ENCODE peak calls at places on chromosomes 4 and X, in ten cellular contexts. One of them, this sample, is unnamed.

GRCh38 chr4:84479663-84480062 is 19.4 kb downstream of the NKX6-1 start:
- DNase-seq in Panc1: no peak
- DNase-seq in tibial nerve: no peak
- DNase-seq in ascending aorta: no peak
- DNase-seq in MM.1S: no peak
- DNase-seq in mammary epithelial cell: no peak
- DNase-seq in kidney: no peak
- DNase-seq in choroid plexus epithelial cell: no peak
- DNase-seq in uterus: no peak
- DNase-seq in CD4-positive, CD25-positive, alpha-beta regulatory T cell: no peak
- DNase-seq in this sample: no peak

GRCh38 chrX:137051978-137052640 is 18.3 kb upstream of the GPR101 start:
- DNase-seq in Panc1: peak
- DNase-seq in tibial nerve: no peak
- DNase-seq in ascending aorta: no peak
- DNase-seq in MM.1S: peak
- DNase-seq in mammary epithelial cell: peak
- DNase-seq in kidney: peak
- DNase-seq in choroid plexus epithelial cell: peak
- DNase-seq in uterus: peak
- DNase-seq in CD4-positive, CD25-positive, alpha-beta regulatory T cell: peak
- DNase-seq in this sample: peak

GRCh38 chr4:138898282-138898681 is 117.3 kb upstream of the NOCT start:
- DNase-seq in Panc1: no peak
- DNase-seq in tibial nerve: no peak
- DNase-seq in ascending aorta: no peak
- DNase-seq in MM.1S: no peak
- DNase-seq in mammary epithelial cell: no peak
- DNase-seq in kidney: no peak
- DNase-seq in choroid plexus epithelial cell: peak
- DNase-seq in uterus: no peak
- DNase-seq in CD4-positive, CD25-positive, alpha-beta regulatory T cell: no peak
- DNase-seq in this sample: no peak

GRCh38 chr4:149723065-149723464 is 92.6 kb downstream of the IQCM start:
- DNase-seq in Panc1: no peak
- DNase-seq in tibial nerve: no peak
- DNase-seq in ascending aorta: no peak
- DNase-seq in MM.1S: no peak
- DNase-seq in mammary epithelial cell: no peak
- DNase-seq in kidney: no peak
- DNase-seq in choroid plexus epithelial cell: no peak
- DNase-seq in uterus: no peak
- DNase-seq in CD4-positive, CD25-positive, alpha-beta regulatory T cell: no peak
- DNase-seq in this sample: no peak

GRCh38 chr4:138111462-138112000 is 130.6 kb downstream of the SLC7A11 start:
- DNase-seq in Panc1: no peak
- DNase-seq in tibial nerve: no peak
- DNase-seq in ascending aorta: no peak
- DNase-seq in MM.1S: no peak
- DNase-seq in mammary epithelial cell: peak
- DNase-seq in kidney: no peak
- DNase-seq in choroid plexus epithelial cell: peak
- DNase-seq in uterus: no peak
- DNase-seq in CD4-positive, CD25-positive, alpha-beta regulatory T cell: no peak
- DNase-seq in this sample: no peak

GRCh38 chr4:36224969-36225903 is 19.1 kb downstream of the ARAP2 start:
- DNase-seq in Panc1: no peak
- DNase-seq in tibial nerve: no peak
- DNase-seq in ascending aorta: no peak
- DNase-seq in MM.1S: no peak
- DNase-seq in mammary epithelial cell: no peak
- DNase-seq in kidney: no peak
- DNase-seq in choroid plexus epithelial cell: no peak
- DNase-seq in uterus: no peak
- DNase-seq in CD4-positive, CD25-positive, alpha-beta regulatory T cell: no peak
- DNase-seq in this sample: no peak

GRCh38 chr4:87410157-87410556 is 12.2 kb upstream of the NUDT9 start:
- DNase-seq in Panc1: no peak
- DNase-seq in tibial nerve: no peak
- DNase-seq in ascending aorta: no peak
- DNase-seq in MM.1S: no peak
- DNase-seq in mammary epithelial cell: no peak
- DNase-seq in kidney: no peak
- DNase-seq in choroid plexus epithelial cell: no peak
- DNase-seq in uterus: no peak
- DNase-seq in CD4-positive, CD25-positive, alpha-beta regulatory T cell: no peak
- DNase-seq in this sample: no peak

GRCh38 chr4:3301450-3302163 is 8.8 kb downstream of the RGS12 start:
- DNase-seq in Panc1: no peak
- DNase-seq in tibial nerve: no peak
- DNase-seq in ascending aorta: no peak
- DNase-seq in MM.1S: no peak
- DNase-seq in mammary epithelial cell: no peak
- DNase-seq in kidney: peak
- DNase-seq in choroid plexus epithelial cell: no peak
- DNase-seq in uterus: no peak
- DNase-seq in CD4-positive, CD25-positive, alpha-beta regulatory T cell: peak
- DNase-seq in this sample: peak

GRCh38 chrX:32137525-32137924 is 1065.7 kb upstream of the FTHL17 start:
- DNase-seq in Panc1: no peak
- DNase-seq in tibial nerve: no peak
- DNase-seq in ascending aorta: no peak
- DNase-seq in MM.1S: peak
- DNase-seq in mammary epithelial cell: no peak
- DNase-seq in kidney: no peak
- DNase-seq in choroid plexus epithelial cell: peak
- DNase-seq in uterus: no peak
- DNase-seq in CD4-positive, CD25-positive, alpha-beta regulatory T cell: no peak
- DNase-seq in this sample: no peak

GRCh38 chr4:149997881-149998421 is 80.3 kb upstream of the DCLK2 start:
- DNase-seq in Panc1: peak
- DNase-seq in tibial nerve: no peak
- DNase-seq in ascending aorta: no peak
- DNase-seq in MM.1S: no peak
- DNase-seq in mammary epithelial cell: peak
- DNase-seq in kidney: no peak
- DNase-seq in choroid plexus epithelial cell: peak
- DNase-seq in uterus: no peak
- DNase-seq in CD4-positive, CD25-positive, alpha-beta regulatory T cell: no peak
- DNase-seq in this sample: no peak

GRCh38 chr4:93396274-93396673 is 432.3 kb upstream of the ATOH1 start:
- DNase-seq in Panc1: no peak
- DNase-seq in tibial nerve: no peak
- DNase-seq in ascending aorta: no peak
- DNase-seq in MM.1S: no peak
- DNase-seq in mammary epithelial cell: peak
- DNase-seq in kidney: no peak
- DNase-seq in choroid plexus epithelial cell: peak
- DNase-seq in uterus: no peak
- DNase-seq in CD4-positive, CD25-positive, alpha-beta regulatory T cell: no peak
- DNase-seq in this sample: no peak

DNA sequence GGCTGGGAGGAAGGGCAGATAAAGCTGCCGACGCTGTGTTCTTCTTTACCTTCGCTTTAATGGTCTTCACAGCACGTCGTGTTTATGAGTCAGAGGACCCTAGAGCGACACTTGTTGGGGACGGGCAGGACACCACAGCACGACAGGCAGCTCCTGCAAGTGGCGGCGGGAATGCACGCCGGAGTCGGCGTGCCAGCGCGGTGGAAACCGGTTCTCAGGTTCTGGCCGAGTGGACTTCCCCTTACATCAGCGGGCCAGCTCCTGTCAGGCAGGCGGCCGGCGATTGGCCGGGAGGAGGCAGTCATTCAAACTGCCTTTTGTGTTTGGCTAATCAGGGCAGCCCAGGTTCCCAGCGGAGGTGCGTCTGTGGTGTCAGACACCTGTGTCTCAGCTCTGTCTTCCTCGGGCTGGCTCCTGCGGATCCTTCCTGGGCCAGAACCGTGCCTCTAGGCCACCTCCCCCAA is 150.9 kb downstream of the SHROOM3 start:
- DNase-seq in Panc1: no peak
- DNase-seq in tibial nerve: no peak
- DNase-seq in ascending aorta: peak
- DNase-seq in MM.1S: peak
- DNase-seq in mammary epithelial cell: peak
- DNase-seq in kidney: peak
- DNase-seq in choroid plexus epithelial cell: peak
- DNase-seq in uterus: peak
- DNase-seq in CD4-positive, CD25-positive, alpha-beta regulatory T cell: peak
- DNase-seq in this sample: no peak
- H3K4me3 ChIP-seq in Panc1: peak
- H3K4me3 ChIP-seq in tibial nerve: peak
- H3K4me3 ChIP-seq in ascending aorta: peak
- H3K4me3 ChIP-seq in MM.1S: peak
- H3K4me3 ChIP-seq in mammary epithelial cell: peak
- H3K4me3 ChIP-seq in kidney: peak
- H3K4me3 ChIP-seq in choroid plexus epithelial cell: peak
- H3K4me3 ChIP-seq in uterus: peak
- H3K4me3 ChIP-seq in CD4-positive, CD25-positive, alpha-beta regulatory T cell: no peak
- H3K4me3 ChIP-seq in this sample: no peak

GRCh38 chr4:24799196-24799543 is 3.8 kb downstream of the SOD3 start:
- DNase-seq in Panc1: no peak
- DNase-seq in tibial nerve: no peak
- DNase-seq in ascending aorta: no peak
- DNase-seq in MM.1S: no peak
- DNase-seq in mammary epithelial cell: no peak
- DNase-seq in kidney: no peak
- DNase-seq in choroid plexus epithelial cell: no peak
- DNase-seq in uterus: no peak
- DNase-seq in CD4-positive, CD25-positive, alpha-beta regulatory T cell: no peak
- DNase-seq in this sample: no peak

GRCh38 chr4:24801136-24801855 is 5.9 kb downstream of the SOD3 start:
- DNase-seq in Panc1: no peak
- DNase-seq in tibial nerve: no peak
- DNase-seq in ascending aorta: no peak
- DNase-seq in MM.1S: no peak
- DNase-seq in mammary epithelial cell: no peak
- DNase-seq in kidney: no peak
- DNase-seq in choroid plexus epithelial cell: no peak
- DNase-seq in uterus: no peak
- DNase-seq in CD4-positive, CD25-positive, alpha-beta regulatory T cell: no peak
- DNase-seq in this sample: no peak

GRCh38 chr4:24798036-24798610 is 2.8 kb downstream of the SOD3 start:
- DNase-seq in Panc1: no peak
- DNase-seq in tibial nerve: no peak
- DNase-seq in ascending aorta: no peak
- DNase-seq in MM.1S: no peak
- DNase-seq in mammary epithelial cell: no peak
- DNase-seq in kidney: no peak
- DNase-seq in choroid plexus epithelial cell: no peak
- DNase-seq in uterus: no peak
- DNase-seq in CD4-positive, CD25-positive, alpha-beta regulatory T cell: no peak
- DNase-seq in this sample: no peak

GRCh38 chr4:24800273-24800880 is 5.0 kb downstream of the SOD3 start:
- DNase-seq in Panc1: no peak
- DNase-seq in tibial nerve: no peak
- DNase-seq in ascending aorta: no peak
- DNase-seq in MM.1S: no peak
- DNase-seq in mammary epithelial cell: no peak
- DNase-seq in kidney: no peak
- DNase-seq in choroid plexus epithelial cell: peak
- DNase-seq in uterus: no peak
- DNase-seq in CD4-positive, CD25-positive, alpha-beta regulatory T cell: no peak
- DNase-seq in this sample: no peak

DNA sequence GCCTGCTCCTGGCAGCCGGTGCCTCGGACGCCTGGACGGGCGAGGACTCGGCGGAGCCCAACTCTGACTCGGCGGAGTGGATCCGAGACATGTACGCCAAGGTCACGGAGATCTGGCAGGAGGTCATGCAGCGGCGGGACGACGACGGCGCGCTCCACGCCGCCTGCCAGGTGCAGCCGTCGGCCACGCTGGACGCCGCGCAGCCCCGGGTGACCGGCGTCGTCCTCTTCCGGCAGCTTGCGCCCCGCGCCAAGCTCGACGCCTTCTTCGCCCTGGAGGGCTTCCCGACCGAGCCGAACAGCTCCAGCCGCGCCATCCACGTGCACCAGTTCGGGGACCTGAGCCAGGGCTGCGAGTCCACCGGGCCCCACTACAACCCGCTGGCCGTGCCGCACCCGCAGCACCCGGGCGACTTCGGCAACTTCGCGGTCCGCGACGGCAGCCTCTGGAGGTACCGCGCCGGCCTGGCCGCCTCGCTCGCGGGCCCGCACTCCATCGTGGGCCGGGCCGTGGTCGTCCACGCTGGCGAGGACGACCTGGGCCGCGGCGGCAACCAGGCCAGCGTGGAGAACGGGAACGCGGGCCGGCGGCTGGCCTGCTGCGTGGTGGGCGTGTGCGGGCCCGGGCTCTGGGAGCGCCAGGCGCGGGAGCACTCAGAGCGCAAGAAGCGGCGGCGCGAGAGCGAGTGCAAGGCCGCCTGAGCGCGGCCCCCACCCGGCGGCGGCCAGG is 4.3 kb downstream of the SOD3 start:
- DNase-seq in Panc1: no peak
- DNase-seq in tibial nerve: no peak
- DNase-seq in ascending aorta: no peak
- DNase-seq in MM.1S: no peak
- DNase-seq in mammary epithelial cell: no peak
- DNase-seq in kidney: peak
- DNase-seq in choroid plexus epithelial cell: no peak
- DNase-seq in uterus: no peak
- DNase-seq in CD4-positive, CD25-positive, alpha-beta regulatory T cell: no peak
- DNase-seq in this sample: no peak
- H3K4me3 ChIP-seq in Panc1: no peak
- H3K4me3 ChIP-seq in tibial nerve: peak
- H3K4me3 ChIP-seq in ascending aorta: peak
- H3K4me3 ChIP-seq in MM.1S: no peak
- H3K4me3 ChIP-seq in mammary epithelial cell: no peak
- H3K4me3 ChIP-seq in kidney: no peak
- H3K4me3 ChIP-seq in choroid plexus epithelial cell: peak
- H3K4me3 ChIP-seq in uterus: peak
- H3K4me3 ChIP-seq in CD4-positive, CD25-positive, alpha-beta regulatory T cell: no peak
- H3K4me3 ChIP-seq in this sample: no peak

GRCh38 chrX:153688534-153688899 is 791 bp downstream of the SLC6A8 start:
- DNase-seq in Panc1: no peak
- DNase-seq in tibial nerve: no peak
- DNase-seq in ascending aorta: no peak
- DNase-seq in MM.1S: no peak
- DNase-seq in mammary epithelial cell: no peak
- DNase-seq in kidney: peak
- DNase-seq in choroid plexus epithelial cell: no peak
- DNase-seq in uterus: no peak
- DNase-seq in CD4-positive, CD25-positive, alpha-beta regulatory T cell: no peak
- DNase-seq in this sample: peak
- H3K4me3 ChIP-seq in Panc1: peak
- H3K4me3 ChIP-seq in tibial nerve: peak
- H3K4me3 ChIP-seq in ascending aorta: peak
- H3K4me3 ChIP-seq in MM.1S: no peak
- H3K4me3 ChIP-seq in mammary epithelial cell: peak
- H3K4me3 ChIP-seq in kidney: no peak
- H3K4me3 ChIP-seq in choroid plexus epithelial cell: peak
- H3K4me3 ChIP-seq in uterus: peak
- H3K4me3 ChIP-seq in CD4-positive, CD25-positive, alpha-beta regulatory T cell: no peak
- H3K4me3 ChIP-seq in this sample: no peak

DNA sequence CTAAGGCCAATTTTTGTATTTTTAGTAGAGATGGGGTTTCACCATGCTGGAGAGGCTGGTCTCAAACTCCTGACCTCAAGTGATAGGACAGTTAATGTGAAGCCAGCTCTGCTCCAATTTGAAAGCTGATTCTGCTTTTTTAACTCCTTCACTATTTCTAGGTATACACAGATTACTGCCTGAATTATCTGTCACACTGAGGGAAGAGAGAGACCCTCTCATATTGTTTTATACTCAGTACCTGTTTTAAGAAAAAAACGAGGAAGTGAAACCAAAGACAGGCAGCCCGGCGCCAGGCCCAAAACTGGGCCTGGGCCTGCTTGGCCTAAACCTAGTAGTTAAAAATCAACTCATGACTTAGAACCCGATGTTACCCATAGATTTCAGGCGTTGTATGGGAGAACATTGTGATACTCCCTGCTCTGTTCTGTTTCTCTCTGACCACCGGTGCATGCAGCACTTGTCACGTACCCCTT is 1601.5 kb upstream of the PCDH10 start:
- DNase-seq in Panc1: no peak
- DNase-seq in tibial nerve: no peak
- DNase-seq in ascending aorta: no peak
- DNase-seq in MM.1S: peak
- DNase-seq in mammary epithelial cell: no peak
- DNase-seq in kidney: no peak
- DNase-seq in choroid plexus epithelial cell: no peak
- DNase-seq in uterus: no peak
- DNase-seq in CD4-positive, CD25-positive, alpha-beta regulatory T cell: no peak
- DNase-seq in this sample: no peak
- H3K4me3 ChIP-seq in Panc1: no peak
- H3K4me3 ChIP-seq in tibial nerve: no peak
- H3K4me3 ChIP-seq in ascending aorta: no peak
- H3K4me3 ChIP-seq in MM.1S: no peak
- H3K4me3 ChIP-seq in mammary epithelial cell: no peak
- H3K4me3 ChIP-seq in kidney: no peak
- H3K4me3 ChIP-seq in choroid plexus epithelial cell: no peak
- H3K4me3 ChIP-seq in uterus: no peak
- H3K4me3 ChIP-seq in CD4-positive, CD25-positive, alpha-beta regulatory T cell: no peak
- H3K4me3 ChIP-seq in this sample: no peak